ENCODE peak calls at places on chromosomes 7 and 10, in four cellular contexts. One of them, this sample, is unnamed.

GRCh38 chr7:117871778-117872538 is 1.3 kb downstream of the CTTNBP2 start:
- DNase-seq in CD8-positive, alpha-beta memory T cell: no peak
- DNase-seq in osteoblast: peak; percentile 62
- DNase-seq in AG04450: no peak
- DNase-seq in this sample: no peak

GRCh38 chr10:94129393-94130130 is 135.8 kb downstream of the PLCE1 start:
- DNase-seq in CD8-positive, alpha-beta memory T cell: no peak
- DNase-seq in osteoblast: peak; percentile 90
- DNase-seq in AG04450: peak; percentile 45
- DNase-seq in this sample: no peak

GRCh38 chr7:105890290-105890997 is 14.0 kb upstream of the ATXN7L1 start:
- DNase-seq in CD8-positive, alpha-beta memory T cell: no peak
- DNase-seq in osteoblast: peak; percentile 62
- DNase-seq in AG04450: no peak
- DNase-seq in this sample: no peak

GRCh38 chr7:155534691-155535090 is 11.7 kb downstream of the CNPY1 start:
- DNase-seq in CD8-positive, alpha-beta memory T cell: no peak
- DNase-seq in osteoblast: peak; percentile 34
- DNase-seq in AG04450: no peak
- DNase-seq in this sample: no peak

GRCh38 chr7:68176974-68177373 is 1180.3 kb downstream of the TYW1 start:
- DNase-seq in CD8-positive, alpha-beta memory T cell: no peak
- DNase-seq in osteoblast: peak; percentile 57
- DNase-seq in AG04450: no peak
- DNase-seq in this sample: peak; percentile 37

GRCh38 chr10:73209705-73210104 is 37.4 kb downstream of the DNAJC9 start:
- DNase-seq in CD8-positive, alpha-beta memory T cell: no peak
- DNase-seq in osteoblast: peak; percentile 37
- DNase-seq in AG04450: no peak
- DNase-seq in this sample: no peak

GRCh38 chr7:121447191-121447920 is 51.2 kb upstream of the FAM3C start:
- DNase-seq in CD8-positive, alpha-beta memory T cell: no peak
- DNase-seq in osteoblast: no peak
- DNase-seq in AG04450: no peak
- DNase-seq in this sample: no peak

GRCh38 chr7:137574836-137575235 is 231.3 kb upstream of the PTN start:
- DNase-seq in CD8-positive, alpha-beta memory T cell: no peak
- DNase-seq in osteoblast: no peak
- DNase-seq in AG04450: no peak
- DNase-seq in this sample: no peak

GRCh38 chr7:77757589-77757988 is 40.6 kb downstream of the TMEM60 start:
- DNase-seq in CD8-positive, alpha-beta memory T cell: no peak
- DNase-seq in osteoblast: no peak
- DNase-seq in AG04450: no peak
- DNase-seq in this sample: no peak

GRCh38 chr7:131724776-131725345 is 168.4 kb upstream of the PODXL start:
- DNase-seq in CD8-positive, alpha-beta memory T cell: no peak
- DNase-seq in osteoblast: no peak
- DNase-seq in AG04450: no peak
- DNase-seq in this sample: no peak

GRCh38 chr10:22652988-22653431 is 61.4 kb downstream of the PIP4K2A start:
- DNase-seq in CD8-positive, alpha-beta memory T cell: peak; percentile 50
- DNase-seq in osteoblast: no peak
- DNase-seq in AG04450: no peak
- DNase-seq in this sample: no peak

DNA sequence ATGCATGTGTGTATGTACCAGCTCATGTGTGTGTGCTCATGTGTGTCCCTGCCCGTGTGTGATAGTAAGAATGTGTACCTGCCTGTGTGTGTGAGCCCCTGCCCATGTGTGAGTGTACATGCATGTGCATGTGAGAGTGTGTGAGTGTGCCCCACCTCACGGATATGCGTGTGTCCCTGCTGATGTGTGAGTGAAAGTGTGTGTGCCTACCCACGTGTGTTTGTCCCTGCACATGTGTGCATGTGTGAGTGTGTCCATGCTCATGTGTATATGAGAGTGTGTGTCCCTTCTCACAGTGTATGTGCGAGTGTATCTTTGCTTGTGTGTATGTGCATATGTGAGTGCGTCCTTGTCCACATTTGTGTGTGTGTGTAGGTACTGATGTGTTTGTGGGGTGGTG is 69.6 kb downstream of the CDH23 start:
- DNase-seq in CD8-positive, alpha-beta memory T cell: no peak
- DNase-seq in osteoblast: no peak
- DNase-seq in AG04450: no peak
- DNase-seq in this sample: no peak
- H3K4me3 ChIP-seq in CD8-positive, alpha-beta memory T cell: no peak overlapping the region
- H3K4me3 ChIP-seq in osteoblast: no peak overlapping the region
- H3K4me3 ChIP-seq in AG04450: no peak overlapping the region
- H3K4me3 ChIP-seq in this sample: no peak overlapping the region

GRCh38 chr7:158494162-158494586 is 93.4 kb downstream of the PTPRN2 start:
- DNase-seq in CD8-positive, alpha-beta memory T cell: no peak
- DNase-seq in osteoblast: no peak
- DNase-seq in AG04450: no peak
- DNase-seq in this sample: no peak
- H3K9me3 ChIP-seq in CD8-positive, alpha-beta memory T cell: no peaks in the 10 kb centered on the region
- H3K9me3 ChIP-seq in osteoblast: no peaks in the 10 kb centered on the region
- H3K9me3 ChIP-seq in AG04450: peaks cover 58% of the 10 kb centered on the region
- H3K9me3 ChIP-seq in this sample: no peaks in the 10 kb centered on the region

DNA sequence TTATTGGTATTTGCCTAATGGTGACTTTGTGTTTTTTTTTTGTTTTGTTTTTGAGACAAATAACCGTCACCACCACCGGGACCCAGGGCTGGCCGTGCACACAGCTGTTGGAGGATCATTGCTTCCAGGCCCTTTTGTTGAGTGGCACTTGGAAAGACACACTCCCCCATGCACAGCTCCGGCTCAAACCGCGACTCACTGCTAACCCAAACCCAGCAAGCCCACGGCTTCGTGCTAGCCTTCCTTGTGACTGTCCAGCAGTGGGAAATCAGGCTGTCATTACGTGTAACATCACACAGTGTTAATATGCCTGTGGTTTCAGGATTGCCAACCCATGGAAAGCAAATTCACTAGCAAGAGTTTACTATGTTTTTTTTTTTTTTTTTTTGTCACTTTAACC is 17.4 kb downstream of the BNIP3 start:
- DNase-seq in CD8-positive, alpha-beta memory T cell: no peak
- DNase-seq in osteoblast: peak; percentile 76
- DNase-seq in AG04450: no peak
- DNase-seq in this sample: no peak
- H3K4me3 ChIP-seq in CD8-positive, alpha-beta memory T cell: no peak overlapping the region
- H3K4me3 ChIP-seq in osteoblast: no peak overlapping the region
- H3K4me3 ChIP-seq in AG04450: no peak overlapping the region
- H3K4me3 ChIP-seq in this sample: no peak overlapping the region

GRCh38 chr7:57642730-57643129 is 192.8 kb downstream of the ZNF716 start:
- DNase-seq in CD8-positive, alpha-beta memory T cell: no peak
- DNase-seq in osteoblast: no peak
- DNase-seq in AG04450: no peak
- DNase-seq in this sample: peak; percentile 51
- H3K9me3 ChIP-seq in CD8-positive, alpha-beta memory T cell: no peaks in the 10 kb centered on the region
- H3K9me3 ChIP-seq in osteoblast: no peaks in the 10 kb centered on the region
- H3K9me3 ChIP-seq in AG04450: peaks cover 54% of the 10 kb centered on the region
- H3K9me3 ChIP-seq in this sample: peaks cover 45% of the 10 kb centered on the region

DNA sequence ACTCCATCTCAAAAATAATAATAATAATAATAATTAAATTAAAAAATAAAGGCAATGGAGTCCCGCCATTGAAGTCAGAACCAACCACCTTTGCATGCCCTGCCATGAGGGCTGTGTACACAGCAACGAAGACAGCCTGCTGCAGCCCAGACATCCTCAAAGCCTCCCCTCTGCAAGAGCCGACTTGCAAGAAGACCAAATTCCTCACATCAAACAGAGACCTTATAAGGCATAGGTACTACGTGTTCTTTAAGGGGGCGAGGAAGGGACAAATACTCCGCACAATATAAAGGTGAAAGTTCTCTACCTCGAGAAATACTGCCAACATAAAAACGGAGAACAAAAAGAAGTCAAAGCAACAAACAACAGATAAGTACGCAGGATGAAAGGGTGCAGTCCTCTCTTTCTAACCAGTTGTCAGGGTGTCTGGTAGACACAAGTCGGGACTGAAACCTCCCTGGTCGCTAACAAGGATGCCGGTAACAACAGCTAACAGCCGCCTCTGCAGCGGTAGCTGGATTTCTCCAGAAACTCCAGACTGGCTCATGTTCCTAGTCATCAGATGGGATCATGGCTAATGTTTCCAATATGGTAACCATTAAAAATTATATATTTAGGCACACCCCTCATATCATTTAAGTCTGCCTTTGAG is 23.6 kb downstream of the FGFR2 start:
- DNase-seq in CD8-positive, alpha-beta memory T cell: no peak
- DNase-seq in osteoblast: no peak
- DNase-seq in AG04450: no peak
- DNase-seq in this sample: no peak
- H3K4me3 ChIP-seq in CD8-positive, alpha-beta memory T cell: no peak overlapping the region
- H3K4me3 ChIP-seq in osteoblast: no peak overlapping the region
- H3K4me3 ChIP-seq in AG04450: no peak overlapping the region
- H3K4me3 ChIP-seq in this sample: no peak overlapping the region

GRCh38 chr7:54145716-54146115 is 396.5 kb upstream of the VSTM2A start:
- DNase-seq in CD8-positive, alpha-beta memory T cell: no peak
- DNase-seq in osteoblast: peak; percentile 3
- DNase-seq in AG04450: no peak
- DNase-seq in this sample: no peak
- H3K9me3 ChIP-seq in CD8-positive, alpha-beta memory T cell: no peaks in the 10 kb centered on the region
- H3K9me3 ChIP-seq in osteoblast: peaks cover 3% of the 10 kb centered on the region
- H3K9me3 ChIP-seq in AG04450: peaks cover 35% of the 10 kb centered on the region
- H3K9me3 ChIP-seq in this sample: no peaks in the 10 kb centered on the region